ENCODE peak calls at places on chromosome 15, in nine cellular contexts. R is naive thymus-derived CD4-positive, alpha-beta T cell; E is neuronal stem cell; Z is keratinocyte; L is left ventricle myocardium inferior; H is CD4-positive, CD25-positive, alpha-beta regulatory T cell; B is lower lobe of right lung; W is breast epithelium; X is heart right ventricle. C is an unnamed sample.

GRCh38 chr15:38163651-38164050 is 89.0 kb upstream of the SPRED1 start:
- DNase-seq in R (no peak), E (no peak), Z (no peak), L (no peak), H (no peak), B (no peak), W (no peak), X (no peak), C (peak; percentile 60)

GRCh38 chr15:62058327-62059028 is 1.8 kb downstream of the VPS13C start:
- DNase-seq in R (no peak), E (no peak), Z (no peak), L (no peak), H (no peak), B (no peak), W (no peak), X (no peak), C (no peak)

GRCh38 chr15:68347392-68347791 is 69.8 kb downstream of the FEM1B start:
- DNase-seq in R (no peak), E (no peak), Z (no peak), L (no peak), H (no peak), B (no peak), W (no peak), X (no peak), C (no peak)

GRCh38 chr15:41494190-41494921 is 682 bp downstream of the ITPKA start:
- DNase-seq in R (peak; percentile 41), E (peak; percentile 58), Z (no peak), L (no peak), H (peak; percentile 31), B (peak; percentile 55), W (no peak), X (no peak), C (peak; percentile 74)

GRCh38 chr15:74917676-74918075 is 11.0 kb upstream of the FAM219B start:
- DNase-seq in R (no peak), E (no peak), Z (no peak), L (no peak), H (no peak), B (no peak), W (no peak), X (no peak), C (no peak)

GRCh38 chr15:41796457-41796856 is 22.2 kb downstream of the MAPKBP1 start:
- DNase-seq in R (no peak), E (no peak), Z (no peak), L (no peak), H (no peak), B (no peak), W (no peak), X (no peak), C (no peak)

GRCh38 chr15:33506781-33507180 is 196.0 kb downstream of the RYR3 start:
- DNase-seq in R (no peak), E (no peak), Z (no peak), L (no peak), H (no peak), B (no peak), W (no peak), X (no peak), C (no peak)

GRCh38 chr15:57198654-57199241 is 177.6 kb upstream of the CGNL1 start:
- DNase-seq in R (no peak), E (no peak), Z (no peak), L (no peak), H (no peak), B (no peak), W (no peak), X (no peak), C (peak; percentile 68)

GRCh38 chr15:28904023-28904422 is 18.2 kb downstream of the APBA2 start:
- DNase-seq in R (no peak), E (no peak), Z (no peak), L (no peak), H (no peak), B (no peak), W (no peak), X (no peak), C (no peak)

GRCh38 chr15:23594252-23594770 is 28.8 kb downstream of the MKRN3 start:
- DNase-seq in R (no peak), E (no peak), Z (no peak), L (no peak), H (no peak), B (no peak), W (no peak), X (no peak), C (no peak)

GRCh38 chr15:80693682-80694623 is 1.2 kb upstream of the ABHD17C start:
- DNase-seq in R (peak; percentile 16), E (no peak), Z (no peak), L (no peak), H (no peak), B (no peak), W (no peak), X (no peak), C (no peak)

DNA sequence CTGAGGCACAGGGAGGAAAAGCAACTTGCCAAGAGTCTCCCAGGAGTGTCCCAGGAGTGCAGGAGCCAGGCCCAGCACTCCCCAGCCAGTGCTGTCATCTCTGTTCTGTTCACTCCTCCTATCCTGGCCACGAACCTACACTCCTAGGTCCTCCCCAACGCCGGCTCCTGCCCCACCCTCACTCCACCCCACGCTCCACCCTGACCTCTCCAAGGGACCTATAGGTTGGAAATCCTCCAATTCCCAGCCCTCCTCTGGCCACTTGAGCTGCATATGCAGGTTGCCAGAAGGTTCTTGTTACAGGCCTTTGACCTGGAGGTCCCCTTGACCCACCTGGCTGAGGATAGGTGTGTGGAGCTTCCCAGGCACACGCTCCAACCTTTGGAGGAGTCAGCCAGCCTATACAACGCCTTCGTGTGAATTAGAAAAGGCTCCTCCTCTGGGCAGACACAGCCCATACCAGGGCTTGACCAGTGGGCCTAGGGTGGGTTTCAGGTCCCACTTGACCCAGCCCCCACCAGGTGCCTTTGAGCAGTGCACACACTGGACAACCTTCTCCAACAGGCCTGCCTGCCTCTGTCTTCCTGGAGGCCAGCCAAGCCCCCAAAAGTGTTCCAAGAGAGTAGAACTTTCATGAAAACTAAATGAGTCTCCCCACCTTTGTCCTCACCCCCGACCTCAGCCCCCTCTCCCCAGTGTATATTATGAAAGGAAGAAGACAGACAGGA is 167.2 kb upstream of the TLE3 start:
- DNase-seq in R (no peak), E (no peak), Z (no peak), L (no peak), H (no peak), B (no peak), W (no peak), X (no peak), C (no peak)
- H3K4me1 ChIP-seq in R (peaks cover 15% of the 10 kb centered on the region), E (peaks cover 10% of the 10 kb centered on the region), Z (peaks cover 19% of the 10 kb centered on the region), L (peaks cover 64% of the 10 kb centered on the region), H (peaks cover 4% of the 10 kb centered on the region), B (peaks cover 62% of the 10 kb centered on the region), W (peaks cover 10% of the 10 kb centered on the region), X (peaks cover 88% of the 10 kb centered on the region), C (peaks cover 3% of the 10 kb centered on the region)

GRCh38 chr15:87129916-87130315 is 1050.2 kb downstream of the AGBL1 start:
- DNase-seq in R (no peak), E (no peak), Z (no peak), L (no peak), H (no peak), B (no peak), W (no peak), X (no peak), C (no peak)
- H3K4me3 ChIP-seq in R (no peak overlapping the region), E (no peak overlapping the region), Z (no peak overlapping the region), L (no peak overlapping the region), H (no peak overlapping the region), B (no peak overlapping the region), W (no peak overlapping the region), X (no peak overlapping the region), C (no peak overlapping the region)

DNA sequence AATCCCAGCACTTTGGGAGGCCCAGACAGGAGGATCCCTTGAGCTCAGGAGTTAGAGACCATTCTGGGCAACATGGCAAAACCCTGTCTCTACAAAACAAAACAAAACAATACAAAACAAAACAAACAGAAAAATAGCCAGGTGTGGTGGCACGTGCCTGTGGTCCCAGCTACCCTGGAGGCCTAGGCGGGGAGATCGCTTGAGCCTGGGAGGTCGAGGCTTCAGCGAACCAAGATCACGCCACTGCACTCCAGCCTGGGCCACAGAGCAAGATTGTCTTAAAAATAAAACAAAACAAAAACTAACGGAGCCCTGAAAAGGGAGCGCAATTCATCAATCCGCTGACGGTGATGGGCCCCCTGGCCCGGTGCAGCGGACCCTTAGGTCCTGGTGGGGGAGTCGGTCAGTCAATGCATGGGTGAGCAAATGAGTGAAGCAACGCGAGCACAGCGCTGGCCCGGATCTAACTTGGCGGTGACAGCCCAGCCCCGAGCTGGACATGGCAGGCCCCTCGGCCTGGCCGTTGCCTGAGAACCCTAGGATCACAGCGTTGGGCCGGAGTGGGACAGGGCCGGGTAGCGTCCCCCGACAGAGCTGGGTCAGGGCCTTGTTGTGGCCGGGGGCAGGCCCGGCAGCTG is 52.4 kb upstream of the BLM start:
- DNase-seq in R (no peak), E (no peak), Z (no peak), L (peak; percentile 60), H (no peak), B (peak; percentile 68), W (no peak), X (peak; percentile 42), C (no peak)
- H3K4me1 ChIP-seq in R (peaks cover 29% of the 10 kb centered on the region), E (no peaks in the 10 kb centered on the region), Z (peaks cover 29% of the 10 kb centered on the region), L (peaks cover 35% of the 10 kb centered on the region), H (peaks cover 41% of the 10 kb centered on the region), B (peaks cover 34% of the 10 kb centered on the region), W (no peaks in the 10 kb centered on the region), X (peaks cover 40% of the 10 kb centered on the region), C (peaks cover 10% of the 10 kb centered on the region)

DNA sequence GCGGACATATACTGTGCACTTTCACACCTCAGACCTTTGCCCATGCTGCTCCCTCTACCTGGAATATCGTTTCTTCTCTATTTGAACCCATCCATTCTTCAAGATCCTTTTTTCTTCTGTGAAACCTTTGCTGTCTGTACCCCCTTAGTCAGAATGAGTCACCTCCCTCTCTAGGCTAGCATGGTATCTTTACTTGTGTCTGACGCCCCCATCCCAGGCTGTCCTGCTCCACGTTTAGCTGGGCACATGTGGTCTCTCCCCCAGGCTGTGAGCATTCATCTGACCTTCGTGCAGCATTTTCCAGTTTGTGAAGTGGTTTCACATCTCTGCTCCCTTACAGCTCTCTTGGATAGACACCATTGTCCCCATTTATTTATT is 14.3 kb upstream of the TLE3 start:
- DNase-seq in R (no peak), E (no peak), Z (no peak), L (no peak), H (no peak), B (no peak), W (no peak), X (no peak), C (no peak)
- H3K4me3 ChIP-seq in R (no peak overlapping the region), E (no peak overlapping the region), Z (no peak overlapping the region), L (peak overlapping the region; percentile 52), H (no peak overlapping the region), B (no peak overlapping the region), W (peak overlapping the region; percentile 8), X (no peak overlapping the region), C (no peak overlapping the region)

GRCh38 chr15:40329804-40330203 is 6.3 kb downstream of the INAFM2 start:
- DNase-seq in R (no peak), E (no peak), Z (no peak), L (no peak), H (no peak), B (no peak), W (no peak), X (no peak), C (no peak)

GRCh38 chr15:40328176-40328575 is 4.7 kb downstream of the INAFM2 start:
- DNase-seq in R (no peak), E (no peak), Z (no peak), L (no peak), H (no peak), B (no peak), W (no peak), X (no peak), C (peak; percentile 56)

GRCh38 chr15:40327338-40327917 is 3.9 kb downstream of the INAFM2 start:
- DNase-seq in R (no peak), E (no peak), Z (no peak), L (no peak), H (no peak), B (no peak), W (no peak), X (no peak), C (peak; percentile 40)

GRCh38 chr15:40330368-40330836 is 6.9 kb downstream of the INAFM2 start:
- DNase-seq in R (no peak), E (no peak), Z (no peak), L (no peak), H (no peak), B (peak; percentile 88), W (peak; percentile 48), X (peak; percentile 64), C (no peak)

GRCh38 chr15:40328711-40329240 is 5.3 kb downstream of the INAFM2 start:
- DNase-seq in R (no peak), E (no peak), Z (no peak), L (no peak), H (no peak), B (no peak), W (no peak), X (no peak), C (no peak)
- H3K4me1 ChIP-seq in R (peaks cover 14% of the 10 kb centered on the region), E (peaks cover 55% of the 10 kb centered on the region), Z (peaks cover 34% of the 10 kb centered on the region), L (peaks cover 99% of the 10 kb centered on the region), H (peaks cover 13% of the 10 kb centered on the region), B (peaks cover 93% of the 10 kb centered on the region), W (peaks cover 4% of the 10 kb centered on the region), X (peaks cover 90% of the 10 kb centered on the region), C (peaks cover 36% of the 10 kb centered on the region)